ENCODE peak calls at places on chromosomes 11 and 22, in four cellular contexts. G is SK-N-SH, Q is H1, N is GM12878. H is an unnamed sample.

GRCh38 chr22:21044931-21045584 is 688 bp upstream of the LRRC74B start:
- DNase-seq in G (peak), Q (no peak), N (no peak), H (peak)

GRCh38 chr11:6505577-6506240 is 8.6 kb downstream of the DNHD1 start:
- DNase-seq in N (no peak), G (peak), Q (no peak), H (peak)

GRCh38 chr11:128279861-128280260 is 307.5 kb downstream of the ETS1 start:
- DNase-seq in G (no peak), Q (no peak), N (no peak), H (no peak)

GRCh38 chr11:28697920-28698827 is 590.0 kb downstream of the METTL15 start:
- DNase-seq in Q (peak), G (peak), N (no peak), H (peak)

GRCh38 chr11:70761906-70762196 is 363.5 kb downstream of the CTTN start:
- DNase-seq in G (no peak), N (no peak), Q (no peak), H (no peak)

GRCh38 chr11:93700830-93701229 is 39.3 kb downstream of the CEP295 start:
- DNase-seq in Q (no peak), N (no peak), G (no peak), H (no peak)

GRCh38 chr11:58979222-58979621 is 39.9 kb downstream of the GLYATL1 start:
- DNase-seq in N (no peak), G (no peak), Q (no peak), H (no peak)

GRCh38 chr11:9774591-9775392 is 110.9 kb downstream of the SWAP70 start:
- DNase-seq in Q (no peak), G (no peak), N (no peak), H (no peak)

GRCh38 chr11:125451400-125452124 is 44.5 kb downstream of the FEZ1 start:
- DNase-seq in Q (peak), G (peak), N (no peak), H (peak)

GRCh38 chr11:122344281-122344680 is 228.3 kb upstream of the BLID start:
- DNase-seq in Q (no peak), G (peak), N (no peak), H (no peak)

GRCh38 chr22:23904855-23905254 is 10.7 kb downstream of the MIF start:
- DNase-seq in N (no peak), Q (no peak), G (no peak), H (no peak)

GRCh38 chr11:74687237-74688005 is 43.8 kb downstream of the CHRDL2 start:
- DNase-seq in Q (no peak), G (no peak), N (no peak), H (no peak)

GRCh38 chr11:132715041-132715440 is 817.3 kb downstream of the OPCML start:
- DNase-seq in G (no peak), Q (no peak), N (no peak), H (no peak)

GRCh38 chr11:64629796-64630562 is 39.0 kb downstream of the SLC22A12 start:
- DNase-seq in N (no peak), Q (peak), G (peak), H (peak)

GRCh38 chr11:134999490-135000066 is 587.5 kb upstream of the B3GAT1 start:
- DNase-seq in N (no peak), G (no peak), Q (no peak), H (no peak)

GRCh38 chr11:80668039-80668438 is 1227.2 kb upstream of the TENM4 start:
- DNase-seq in G (no peak), Q (no peak), N (no peak), H (no peak)

GRCh38 chr22:29979645-29980303 is 96.8 kb downstream of the MTMR3 start:
- DNase-seq in G (no peak), N (peak), Q (no peak), H (no peak)

GRCh38 chr11:123125169-123125568 is 63.2 kb upstream of the HSPA8 start:
- DNase-seq in N (no peak), Q (no peak), G (no peak), H (no peak)

GRCh38 chr11:94888204-94888603 is 85.2 kb downstream of the CWC15 start:
- DNase-seq in N (no peak), Q (no peak), G (no peak), H (no peak)

GRCh38 chr22:24984122-24984521 is 31.6 kb downstream of the KIAA1671 start:
- DNase-seq in N (no peak), G (no peak), Q (no peak), H (no peak)

GRCh38 chr11:100753144-100753543 is 66.1 kb downstream of the ARHGAP42 start:
- DNase-seq in G (no peak), Q (peak), N (no peak), H (no peak)

GRCh38 chr11:134615041-134615615 is 203.1 kb upstream of the B3GAT1 start:
- DNase-seq in G (no peak), Q (peak), N (no peak), H (no peak)

GRCh38 chr11:73980001-73980960 is 2.4 kb downstream of the UCP2 start:
- DNase-seq in G (no peak), N (peak), Q (no peak), H (peak)

GRCh38 chr22:31286360-31287255 is 5.7 kb downstream of the PIK3IP1 start:
- DNase-seq in Q (no peak), N (no peak), G (no peak), H (no peak)

GRCh38 chr22:30253205-30253852 is 6.8 kb upstream of the LIF start:
- DNase-seq in G (peak), Q (no peak), N (no peak), H (no peak)

GRCh38 chr11:117552626-117553025 is 225.0 kb downstream of the CEP164 start:
- DNase-seq in G (no peak), Q (no peak), N (no peak), H (no peak)

GRCh38 chr22:17366830-17367229 is 2.4 kb upstream of the CECR2 start:
- DNase-seq in N (no peak), G (peak), Q (peak), H (peak)

GRCh38 chr11:115238086-115238485 is 266.1 kb downstream of the CADM1 start:
- DNase-seq in Q (no peak), N (no peak), G (no peak), H (no peak)

GRCh38 chr11:38795027-38795426 is 2197.0 kb upstream of the RAG2 start:
- DNase-seq in N (no peak), Q (no peak), G (no peak), H (no peak)

GRCh38 chr11:69307421-69307820 is 13.5 kb downstream of the MYEOV start:
- DNase-seq in N (no peak), Q (no peak), G (no peak), H (no peak)

GRCh38 chr11:86518211-86518610 is 143.5 kb downstream of the CCDC81 start:
- DNase-seq in N (no peak), G (no peak), Q (no peak), H (peak)

GRCh38 chr11:19853016-19853415 is 140.4 kb downstream of the NAV2 start:
- DNase-seq in G (no peak), Q (no peak), N (no peak), H (no peak)

GRCh38 chr11:9601041-9601875 is 27.8 kb downstream of the WEE1 start:
- DNase-seq in G (no peak), Q (peak), N (peak), H (no peak)

GRCh38 chr11:293293-293851 is 4.4 kb downstream of the PGGHG start:
- DNase-seq in G (no peak), N (no peak), Q (no peak), H (no peak)

GRCh38 chr22:43426816-43427215 is 15.0 kb downstream of the MPPED1 start:
- DNase-seq in N (no peak), G (no peak), Q (no peak), H (no peak)

GRCh38 chr11:124740277-124740882 is 638 bp downstream of the NRGN start:
- DNase-seq in Q (no peak), G (peak), N (no peak), H (peak)

GRCh38 chr11:1917523-1918435 is 1.7 kb upstream of the TNNT3 start:
- DNase-seq in N (no peak), Q (no peak), G (peak), H (no peak)

GRCh38 chr11:68038718-68039525 is at the start of gene TCIRG1:
- DNase-seq in N (peak), Q (peak), G (peak), H (peak)

GRCh38 chr11:68038226-68038717 is 553 bp upstream of the TCIRG1 start:
- DNase-seq in Q (no peak), N (no peak), G (peak), H (peak)

GRCh38 chr11:68040121-68040956 is 1.5 kb downstream of the TCIRG1 start:
- DNase-seq in N (peak), Q (peak), G (peak), H (peak)

GRCh38 chr11:68040957-68041591 is 2.2 kb downstream of the TCIRG1 start:
- DNase-seq in Q (peak), N (no peak), G (peak), H (no peak)

DNA sequence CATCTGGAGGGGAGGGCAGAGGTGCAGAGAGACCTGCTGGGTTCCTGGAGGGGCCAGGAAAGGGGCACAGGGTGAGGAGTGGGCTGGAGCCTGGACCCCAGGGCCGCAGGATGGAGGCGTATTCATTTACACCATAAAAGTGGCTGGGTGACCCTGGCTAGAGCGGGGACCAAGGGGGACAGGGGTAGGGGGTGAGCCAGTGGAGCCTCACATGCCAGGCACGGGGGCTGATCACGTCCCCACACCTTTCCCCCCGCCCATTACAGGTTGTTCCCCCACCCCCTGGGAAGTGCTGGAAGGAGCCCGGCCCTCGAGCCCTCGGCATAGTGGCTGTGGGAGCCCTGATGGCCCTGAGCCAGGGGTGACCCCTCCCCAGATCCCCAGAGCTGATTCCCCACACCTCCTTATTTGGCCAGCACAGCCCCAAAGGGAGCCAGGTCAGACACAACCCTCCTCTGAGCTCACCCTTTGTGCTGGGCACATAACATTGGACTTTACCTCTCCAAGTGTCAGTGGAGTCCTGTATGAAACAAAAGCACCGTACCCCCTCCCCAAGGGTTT is 781 bp downstream of the TCIRG1 start:
- DNase-seq in N (no peak), Q (peak), G (peak), H (peak)
- TF ChIP-seq GABPA in N (no peak), Q (no peak), G (no peak), H (no peak)

GRCh38 chr11:16815047-16815767 is 76.8 kb downstream of the C11orf58 start:
- DNase-seq in Q (no peak), N (no peak), G (no peak), H (no peak)
- TF ChIP-seq GABPA in Q (no peak), N (no peak), G (no peak), H (no peak)

GRCh38 chr22:22553735-22554134 is 5.3 kb downstream of the PRAME start:
- DNase-seq in G (no peak), Q (no peak), N (no peak), H (peak)

GRCh38 chr22:22550789-22551434 is 8.2 kb downstream of the PRAME start:
- DNase-seq in Q (no peak), N (no peak), G (no peak), H (peak)

GRCh38 chr22:22553141-22553540 is 5.9 kb downstream of the PRAME start:
- DNase-seq in N (no peak), Q (no peak), G (no peak), H (peak)

GRCh38 chr22:22554324-22555284 is 4.5 kb downstream of the PRAME start:
- DNase-seq in G (no peak), Q (no peak), N (no peak), H (peak)

GRCh38 chr22:22552630-22553029 is 6.4 kb downstream of the PRAME start:
- DNase-seq in N (no peak), G (peak), Q (no peak), H (peak)
- TF ChIP-seq GABPA in N (no peak), G (no peak), Q (no peak), H (no peak)

GRCh38 chr11:119685073-119685746 is 43.8 kb downstream of the NECTIN1 start:
- DNase-seq in Q (no peak), N (no peak), G (peak), H (no peak)

GRCh38 chr11:119683783-119684182 is 45.2 kb downstream of the NECTIN1 start:
- DNase-seq in G (no peak), N (no peak), Q (no peak), H (no peak)

GRCh38 chr11:119687220-119688046 is 41.6 kb downstream of the NECTIN1 start:
- DNase-seq in Q (no peak), N (no peak), G (no peak), H (no peak)

GRCh38 chr11:119686483-119686882 is 42.5 kb downstream of the NECTIN1 start:
- DNase-seq in N (no peak), G (no peak), Q (no peak), H (no peak)

DNA sequence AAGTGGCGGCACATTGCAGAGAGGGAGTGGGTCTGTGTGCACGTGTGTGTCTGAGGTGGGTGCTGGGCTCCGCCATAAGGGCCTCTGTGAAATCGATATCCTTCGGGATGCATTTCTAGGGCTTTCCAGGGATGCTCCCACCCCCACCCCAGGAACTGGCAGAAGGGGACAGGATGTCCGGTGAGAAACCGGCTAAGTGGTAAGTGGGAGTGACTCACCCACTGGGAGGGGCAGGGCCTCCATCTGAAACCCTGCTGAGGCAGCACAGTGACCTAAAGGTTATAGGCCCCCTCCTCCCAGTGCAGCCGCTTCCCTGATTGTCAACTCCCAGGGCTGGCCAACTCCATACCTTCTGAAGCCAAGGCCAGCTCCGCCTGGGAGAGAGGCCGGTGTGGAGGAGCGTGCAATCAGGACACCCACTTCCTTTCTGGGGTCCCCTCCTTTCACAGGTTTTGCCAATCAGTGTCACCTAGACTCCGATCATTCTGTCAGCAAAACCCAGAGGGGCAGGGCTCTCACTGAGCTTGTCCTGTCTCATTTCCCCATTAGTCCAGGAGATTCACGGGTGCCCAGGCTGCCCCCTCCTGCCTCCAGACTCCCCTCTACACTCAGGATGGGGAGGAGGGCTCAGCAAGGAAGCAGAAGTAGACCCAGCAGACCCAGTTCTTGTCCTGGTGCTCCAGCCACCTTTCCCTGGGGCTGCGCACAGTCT is 44.5 kb downstream of the NECTIN1 start:
- DNase-seq in G (peak), N (no peak), Q (no peak), H (peak)
- TF ChIP-seq GABPA in G (peak), N (no peak), Q (no peak), H (peak)

GRCh38 chr11:62353841-62354240 is 16.6 kb downstream of the ASRGL1 start:
- DNase-seq in G (no peak), Q (no peak), N (no peak), H (no peak)
- TF ChIP-seq GABPA in G (no peak), Q (no peak), N (no peak), H (no peak)

GRCh38 chr11:2924381-2924780 is 4.8 kb downstream of the PHLDA2 start:
- DNase-seq in N (no peak), G (peak), Q (no peak), H (no peak)
- TF ChIP-seq GABPA in N (no peak), G (no peak), Q (no peak), H (no peak)

GRCh38 chr11:109984634-109985289 is 108.4 kb upstream of the ZC3H12C start:
- DNase-seq in G (no peak), N (peak), Q (no peak), H (no peak)
- TF ChIP-seq GABPA in G (no peak), N (no peak), Q (no peak), H (peak)

DNA sequence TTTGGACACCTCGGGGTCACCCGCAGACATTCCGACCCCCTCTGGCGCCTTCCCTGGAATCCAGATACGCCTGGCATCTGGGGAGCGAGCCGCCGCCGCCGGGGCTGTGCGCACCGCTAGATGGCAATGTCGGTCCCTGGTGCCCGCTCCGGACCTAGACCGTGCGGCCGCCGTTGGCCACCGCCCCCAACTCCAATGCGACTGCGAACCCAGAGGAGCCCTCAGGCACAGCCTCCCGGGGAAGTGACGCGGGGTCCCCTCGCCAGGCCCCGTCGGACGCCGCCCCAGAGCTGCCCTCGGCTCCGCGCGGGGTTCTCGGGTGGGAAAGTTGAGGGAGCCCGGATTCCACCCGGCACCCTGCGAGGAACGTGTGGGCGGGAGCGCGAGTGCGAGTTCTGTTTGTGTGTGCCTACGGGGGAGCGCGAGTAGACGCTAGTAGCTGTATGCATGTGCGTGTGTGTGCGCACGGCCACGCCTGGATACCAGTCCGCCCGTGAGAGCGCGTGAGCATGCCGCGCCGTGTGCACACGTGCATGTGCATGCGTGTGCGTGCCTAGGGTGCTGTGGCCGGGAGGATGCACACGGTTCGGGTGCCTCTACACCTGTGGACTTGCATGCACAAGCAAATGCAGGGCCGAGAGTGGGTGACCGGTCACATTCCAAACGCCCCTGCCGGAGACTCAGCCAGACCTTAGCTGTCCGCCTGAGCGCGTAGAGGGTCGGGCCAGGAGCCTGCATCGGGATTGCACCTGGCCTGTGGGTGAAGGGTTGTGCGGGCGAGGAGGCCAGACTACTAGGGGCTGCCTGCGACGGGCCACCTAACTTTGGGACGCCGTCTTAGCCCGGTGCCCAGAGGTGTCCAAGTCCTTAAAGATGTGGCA is 1.9 kb downstream of the CHRM4 start:
- DNase-seq in Q (peak), G (peak), N (no peak), H (peak)
- TF ChIP-seq GABPA in Q (peak), G (no peak), N (no peak), H (no peak)

H was measured in K562.